ENCODE peak calls at places on chromosome 1, in four cellular contexts. One of them, this sample, is unnamed.

GRCh38 chr1:32273389-32274208 is 18.3 kb upstream of the HDAC1 start:
- ATAC-seq in stimulated activated naive CD8-positive, alpha-beta T cell treated with anti-CD3 and anti-CD28 coated beads, Interleukin-15, Interleukin-2, amounts not matched to agents 100 U/mL and 50 U/mL, for 24 hours: peak
- ATAC-seq in activated naive CD8-positive, alpha-beta T cell treated with anti-CD3 and anti-CD28 coated beads, Interleukin-2, amount 50 U/mL, for 24 hours: peak
- ATAC-seq in effector memory CD8-positive, alpha-beta T cell: peak
- ATAC-seq in this sample: peak

GRCh38 chr1:154467768-154468102 is 34.3 kb upstream of the TDRD10 start:
- ATAC-seq in stimulated activated naive CD8-positive, alpha-beta T cell treated with anti-CD3 and anti-CD28 coated beads, Interleukin-15, Interleukin-2, amounts not matched to agents 100 U/mL and 50 U/mL, for 24 hours: no peak
- ATAC-seq in activated naive CD8-positive, alpha-beta T cell treated with anti-CD3 and anti-CD28 coated beads, Interleukin-2, amount 50 U/mL, for 24 hours: peak
- ATAC-seq in effector memory CD8-positive, alpha-beta T cell: peak
- ATAC-seq in this sample: peak

GRCh38 chr1:177384461-177384860 is 213.7 kb downstream of the BRINP2 start:
- ATAC-seq in stimulated activated naive CD8-positive, alpha-beta T cell treated with anti-CD3 and anti-CD28 coated beads, Interleukin-15, Interleukin-2, amounts not matched to agents 100 U/mL and 50 U/mL, for 24 hours: no peak
- ATAC-seq in activated naive CD8-positive, alpha-beta T cell treated with anti-CD3 and anti-CD28 coated beads, Interleukin-2, amount 50 U/mL, for 24 hours: no peak
- ATAC-seq in effector memory CD8-positive, alpha-beta T cell: no peak
- ATAC-seq in this sample: no peak

GRCh38 chr1:39666772-39667171 is 5.1 kb downstream of the NT5C1A start:
- ATAC-seq in stimulated activated naive CD8-positive, alpha-beta T cell treated with anti-CD3 and anti-CD28 coated beads, Interleukin-15, Interleukin-2, amounts not matched to agents 100 U/mL and 50 U/mL, for 24 hours: peak
- ATAC-seq in activated naive CD8-positive, alpha-beta T cell treated with anti-CD3 and anti-CD28 coated beads, Interleukin-2, amount 50 U/mL, for 24 hours: peak
- ATAC-seq in effector memory CD8-positive, alpha-beta T cell: no peak
- ATAC-seq in this sample: peak

GRCh38 chr1:174131032-174131638 is 28.2 kb upstream of the RABGAP1L start:
- ATAC-seq in stimulated activated naive CD8-positive, alpha-beta T cell treated with anti-CD3 and anti-CD28 coated beads, Interleukin-15, Interleukin-2, amounts not matched to agents 100 U/mL and 50 U/mL, for 24 hours: no peak
- ATAC-seq in activated naive CD8-positive, alpha-beta T cell treated with anti-CD3 and anti-CD28 coated beads, Interleukin-2, amount 50 U/mL, for 24 hours: no peak
- ATAC-seq in effector memory CD8-positive, alpha-beta T cell: no peak
- ATAC-seq in this sample: no peak

GRCh38 chr1:77759090-77760028 is at the start of gene USP33:
- ATAC-seq in stimulated activated naive CD8-positive, alpha-beta T cell treated with anti-CD3 and anti-CD28 coated beads, Interleukin-15, Interleukin-2, amounts not matched to agents 100 U/mL and 50 U/mL, for 24 hours: peak
- ATAC-seq in activated naive CD8-positive, alpha-beta T cell treated with anti-CD3 and anti-CD28 coated beads, Interleukin-2, amount 50 U/mL, for 24 hours: peak
- ATAC-seq in effector memory CD8-positive, alpha-beta T cell: peak
- ATAC-seq in this sample: peak

GRCh38 chr1:93585059-93585966 is 96.3 kb downstream of the BCAR3 start:
- ATAC-seq in stimulated activated naive CD8-positive, alpha-beta T cell treated with anti-CD3 and anti-CD28 coated beads, Interleukin-15, Interleukin-2, amounts not matched to agents 100 U/mL and 50 U/mL, for 24 hours: no peak
- ATAC-seq in activated naive CD8-positive, alpha-beta T cell treated with anti-CD3 and anti-CD28 coated beads, Interleukin-2, amount 50 U/mL, for 24 hours: no peak
- ATAC-seq in effector memory CD8-positive, alpha-beta T cell: no peak
- ATAC-seq in this sample: no peak

GRCh38 chr1:192402571-192402970 is 85.8 kb downstream of the RGS21 start:
- ATAC-seq in stimulated activated naive CD8-positive, alpha-beta T cell treated with anti-CD3 and anti-CD28 coated beads, Interleukin-15, Interleukin-2, amounts not matched to agents 100 U/mL and 50 U/mL, for 24 hours: no peak
- ATAC-seq in activated naive CD8-positive, alpha-beta T cell treated with anti-CD3 and anti-CD28 coated beads, Interleukin-2, amount 50 U/mL, for 24 hours: no peak
- ATAC-seq in effector memory CD8-positive, alpha-beta T cell: no peak
- ATAC-seq in this sample: no peak

GRCh38 chr1:230288641-230289349 is 137.3 kb downstream of the PGBD5 start:
- ATAC-seq in stimulated activated naive CD8-positive, alpha-beta T cell treated with anti-CD3 and anti-CD28 coated beads, Interleukin-15, Interleukin-2, amounts not matched to agents 100 U/mL and 50 U/mL, for 24 hours: no peak
- ATAC-seq in activated naive CD8-positive, alpha-beta T cell treated with anti-CD3 and anti-CD28 coated beads, Interleukin-2, amount 50 U/mL, for 24 hours: no peak
- ATAC-seq in effector memory CD8-positive, alpha-beta T cell: no peak
- ATAC-seq in this sample: no peak

GRCh38 chr1:18631496-18632217 is 1.0 kb downstream of the PAX7 start:
- ATAC-seq in stimulated activated naive CD8-positive, alpha-beta T cell treated with anti-CD3 and anti-CD28 coated beads, Interleukin-15, Interleukin-2, amounts not matched to agents 100 U/mL and 50 U/mL, for 24 hours: no peak
- ATAC-seq in activated naive CD8-positive, alpha-beta T cell treated with anti-CD3 and anti-CD28 coated beads, Interleukin-2, amount 50 U/mL, for 24 hours: no peak
- ATAC-seq in effector memory CD8-positive, alpha-beta T cell: no peak
- ATAC-seq in this sample: no peak